ENCODE peak calls at places on chromosomes 5 and 9, in ten cellular contexts. Q is sigmoid colon, N is spleen, I is upper lobe of left lung, B is HepG2, E is IMR-90, D is Peyer's patch, W is stomach, Z is body of pancreas, V is transverse colon. K is an unnamed sample.

GRCh38 chr5:176387384-176387925 is 943 bp downstream of the NOP16 start:
- DNase-seq in Q (no peak), N (peak; percentile 20), I (no peak), B (no peak), E (no peak), D (no peak), W (no peak), Z (no peak), V (no peak), K (no peak)

GRCh38 chr5:79878721-79879336 is 112.2 kb downstream of the MTX3 start:
- DNase-seq in Q (no peak), N (no peak), I (no peak), B (peak; percentile 13), E (no peak), D (no peak), W (no peak), Z (no peak), V (no peak), K (no peak)

GRCh38 chr5:10503321-10503720 is 60.5 kb upstream of the ANKRD33B start:
- DNase-seq in Q (no peak), N (peak; percentile 53), I (no peak), B (no peak), E (no peak), D (no peak), W (no peak), Z (no peak), V (no peak), K (no peak)

GRCh38 chr5:87853541-87853940 is 415.1 kb downstream of the TMEM161B start:
- DNase-seq in Q (no peak), N (no peak), I (no peak), B (no peak), E (no peak), D (no peak), W (no peak), Z (no peak), V (no peak), K (no peak)

GRCh38 chr9:110954822-110955291 is 83.4 kb downstream of the LPAR1 start:
- DNase-seq in Q (no peak), N (no peak), I (no peak), B (no peak), E (peak; percentile 64), D (no peak), W (no peak), Z (no peak), V (no peak), K (no peak)

GRCh38 chr5:139462582-139463276 is at the start of gene ECSCR:
- DNase-seq in Q (no peak), N (peak; percentile 78), I (peak; percentile 35), B (peak; percentile 39), E (no peak), D (no peak), W (no peak), Z (no peak), V (no peak), K (peak; percentile 25)

GRCh38 chr9:16039988-16040761 is 487.3 kb downstream of the CCDC171 start:
- DNase-seq in Q (no peak), N (no peak), I (peak; percentile 38), B (peak; percentile 9), E (peak; percentile 81), D (no peak), W (no peak), Z (no peak), V (no peak), K (no peak)

GRCh38 chr5:168314735-168315411 is 23.4 kb downstream of the WWC1 start:
- DNase-seq in Q (no peak), N (peak; percentile 59), I (no peak), B (peak; percentile 97), E (peak; percentile 99), D (peak; percentile 94), W (peak; percentile 93), Z (peak; percentile 94), V (peak; percentile 88), K (peak; percentile 90)

GRCh38 chr9:130862217-130862616 is 27.2 kb downstream of the ABL1 start:
- DNase-seq in Q (no peak), N (peak; percentile 5), I (no peak), B (no peak), E (no peak), D (no peak), W (no peak), Z (no peak), V (no peak), K (no peak)

GRCh38 chr5:175195698-175196656 is 248.0 kb downstream of the DRD1 start:
- DNase-seq in Q (no peak), N (no peak), I (no peak), B (peak; percentile 78), E (peak; percentile 35), D (no peak), W (no peak), Z (no peak), V (no peak), K (no peak)

GRCh38 chr9:90915693-90916092 is 114.1 kb downstream of the SYK start:
- DNase-seq in Q (no peak), N (peak; percentile 74), I (no peak), B (no peak), E (peak; percentile 37), D (peak; percentile 69), W (peak; percentile 41), Z (peak; percentile 34), V (peak; percentile 58), K (peak; percentile 62)

GRCh38 chr9:18235181-18235908 is 238.6 kb upstream of the ADAMTSL1 start:
- DNase-seq in Q (no peak), N (no peak), I (no peak), B (no peak), E (no peak), D (no peak), W (no peak), Z (no peak), V (no peak), K (no peak)

GRCh38 chr9:133560311-133560710 is 25.8 kb downstream of the ADAMTSL2 start:
- DNase-seq in Q (no peak), N (no peak), I (peak; percentile 62), B (no peak), E (no peak), D (no peak), W (peak; percentile 76), Z (peak; percentile 58), V (no peak), K (peak; percentile 35)

GRCh38 chr9:133556354-133556753 is 21.9 kb downstream of the ADAMTSL2 start:
- DNase-seq in Q (no peak), N (no peak), I (no peak), B (no peak), E (no peak), D (no peak), W (no peak), Z (no peak), V (no peak), K (no peak)

GRCh38 chr9:133554729-133555128 is 20.2 kb downstream of the ADAMTSL2 start:
- DNase-seq in Q (no peak), N (no peak), I (peak; percentile 45), B (no peak), E (no peak), D (no peak), W (no peak), Z (no peak), V (no peak), K (no peak)

GRCh38 chr9:133558191-133559126 is 24.0 kb downstream of the ADAMTSL2 start:
- DNase-seq in Q (no peak), N (no peak), I (peak; percentile 66), B (peak; percentile 68), E (peak; percentile 85), D (no peak), W (no peak), Z (no peak), V (no peak), K (no peak)

DNA sequence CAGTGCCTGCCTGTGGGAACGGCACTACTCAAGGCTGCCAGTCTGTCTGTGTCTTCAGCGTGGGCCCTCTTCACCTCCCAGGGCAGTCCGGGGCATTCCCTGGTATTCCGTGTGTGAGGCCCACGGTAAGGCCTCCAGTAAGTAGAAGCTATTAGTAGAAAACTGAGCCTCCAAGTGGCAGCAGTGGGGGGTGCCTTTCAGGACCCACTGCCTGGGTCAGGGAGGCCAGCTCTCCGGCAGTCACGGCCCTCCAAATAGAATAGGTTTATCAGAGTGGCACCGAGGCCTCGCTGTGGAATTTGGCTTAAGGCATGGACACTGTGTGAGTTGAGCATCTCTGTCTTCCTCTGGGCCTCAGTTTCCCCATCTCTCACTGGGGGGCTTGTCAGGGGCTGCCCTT is 23.1 kb downstream of the ADAMTSL2 start:
- DNase-seq in Q (no peak), N (no peak), I (no peak), B (no peak), E (no peak), D (no peak), W (no peak), Z (no peak), V (no peak), K (no peak)
- H3K27ac ChIP-seq in Q (no peak overlapping the region), N (no peak overlapping the region), I (peak overlapping the region; percentile 82), B (no peak overlapping the region), E (no peak overlapping the region), D (peak overlapping the region; percentile 57), W (peak overlapping the region; percentile 61), Z (no peak overlapping the region), V (no peak overlapping the region), K (peak overlapping the region; percentile 52)

GRCh38 chr9:136395345-136396218 is 4.4 kb downstream of the SNAPC4 start:
- DNase-seq in Q (no peak), N (no peak), I (peak; percentile 56), B (no peak), E (no peak), D (no peak), W (no peak), Z (no peak), V (no peak), K (no peak)
- TF ChIP-seq POLR2A in Q (no peak), N (no peak), I (no peak), B (no peak), E (no peak), D (no peak), W (no peak), Z (no peak), V (no peak), K (no peak)

GRCh38 chr9:88460583-88461332 is 72.5 kb downstream of the SPIN1 start:
- DNase-seq in Q (no peak), N (no peak), I (no peak), B (no peak), E (no peak), D (no peak), W (no peak), Z (no peak), V (no peak), K (no peak)
- H3K4me1 ChIP-seq in Q (peaks cover 10% of the 10 kb centered on the region), N (no peaks in the 10 kb centered on the region), I (peaks cover 4% of the 10 kb centered on the region), B (peaks cover 12% of the 10 kb centered on the region), E (peaks cover 7% of the 10 kb centered on the region), D (no peaks in the 10 kb centered on the region), W (no peaks in the 10 kb centered on the region), Z (peaks cover 3% of the 10 kb centered on the region), V (no peaks in the 10 kb centered on the region), K (peaks cover 7% of the 10 kb centered on the region)

DNA sequence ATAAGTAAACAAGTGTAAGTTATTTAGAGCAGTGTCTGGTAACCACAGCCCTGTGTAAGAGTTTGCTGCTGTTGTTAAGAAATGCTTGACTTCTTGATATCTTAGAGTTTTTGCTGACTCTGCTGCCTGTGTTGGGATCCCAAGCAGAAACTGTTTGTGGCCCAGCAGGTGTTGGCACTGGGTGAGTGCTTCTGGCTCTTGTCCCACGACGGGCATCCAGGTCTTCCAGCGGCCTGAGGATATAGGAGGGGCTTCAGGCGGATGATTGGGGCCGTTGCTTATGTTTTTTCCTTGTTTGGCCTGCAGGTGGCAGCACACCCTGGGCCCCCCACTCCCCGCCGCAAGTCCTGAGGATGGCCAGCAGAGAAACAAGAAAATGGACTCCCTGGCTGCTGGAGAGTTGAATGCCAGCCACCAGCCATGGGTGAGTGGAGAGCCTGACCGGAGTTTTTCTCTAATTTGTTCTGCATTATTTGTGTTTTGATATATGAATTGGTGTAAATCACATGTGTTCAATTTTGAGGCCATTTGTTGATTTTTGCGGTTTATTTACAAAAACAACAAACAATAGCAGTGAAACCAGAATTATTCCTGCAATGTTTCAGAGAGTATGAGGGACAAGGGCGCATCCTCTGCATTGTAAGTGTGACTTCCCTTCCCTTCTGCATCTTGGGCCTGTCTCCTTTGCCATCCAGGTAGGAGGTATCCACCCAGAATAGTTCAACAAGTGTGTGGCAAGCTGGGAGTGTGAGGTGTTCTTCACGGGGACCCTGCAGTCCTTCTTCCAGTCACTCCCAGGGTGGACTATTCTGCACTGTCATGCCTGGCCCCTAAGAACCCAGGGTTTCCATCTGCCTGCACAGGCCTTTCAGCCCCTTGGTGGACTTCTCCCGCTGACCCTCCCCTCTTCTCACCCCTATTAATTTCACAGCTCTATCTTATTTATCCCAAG is 50.3 kb downstream of the SLC22A5 start:
- DNase-seq in Q (peak; percentile 87), N (peak; percentile 91), I (peak; percentile 84), B (peak; percentile 54), E (peak; percentile 72), D (peak; percentile 85), W (peak; percentile 67), Z (peak; percentile 72), V (peak; percentile 77), K (peak; percentile 96)
- H3K27ac ChIP-seq in Q (peak overlapping the region; percentile 71), N (peak overlapping the region; percentile 64), I (peak overlapping the region; percentile 94), B (no peak overlapping the region), E (peak overlapping the region; percentile 31), D (peak overlapping the region; percentile 92), W (peak overlapping the region; percentile 78), Z (peak overlapping the region; percentile 24), V (peak overlapping the region; percentile 99), K (peak overlapping the region; percentile 40)

K was measured in thyroid gland.